ENCODE peak calls at places on chromosomes 6 and 20, in five cellular contexts. One of them, this sample, is unnamed.

GRCh38 chr6:13453771-13454251 is 33.6 kb downstream of the GFOD1 start:
- DNase-seq in foreskin fibroblast: peak; percentile 54
- DNase-seq in upper lobe of left lung: no peak
- DNase-seq in psoas muscle: no peak
- DNase-seq in AG10803: no peak
- DNase-seq in this sample: no peak

GRCh38 chr6:130075879-130076278 is 57.5 kb downstream of the L3MBTL3 start:
- DNase-seq in AG10803: no peak
- DNase-seq in foreskin fibroblast: peak; percentile 18
- DNase-seq in upper lobe of left lung: no peak
- DNase-seq in psoas muscle: no peak
- DNase-seq in this sample: no peak

GRCh38 chr6:111105578-111105977 is 18.3 kb downstream of the SLC16A10 start:
- DNase-seq in foreskin fibroblast: peak; percentile 66
- DNase-seq in upper lobe of left lung: peak; percentile 87
- DNase-seq in psoas muscle: peak; percentile 93
- DNase-seq in AG10803: no peak
- DNase-seq in this sample: no peak

GRCh38 chr6:89589297-89590074 is 49.1 kb downstream of the LYRM2 start:
- DNase-seq in psoas muscle: no peak
- DNase-seq in AG10803: no peak
- DNase-seq in upper lobe of left lung: no peak
- DNase-seq in foreskin fibroblast: no peak
- DNase-seq in this sample: no peak

GRCh38 chr6:89467437-89467836 is 34.5 kb downstream of the ANKRD6 start:
- DNase-seq in foreskin fibroblast: no peak
- DNase-seq in AG10803: no peak
- DNase-seq in psoas muscle: no peak
- DNase-seq in upper lobe of left lung: no peak
- DNase-seq in this sample: no peak

GRCh38 chr6:35295036-35295435 is 2.6 kb upstream of the DEF6 start:
- DNase-seq in foreskin fibroblast: no peak
- DNase-seq in psoas muscle: no peak
- DNase-seq in AG10803: no peak
- DNase-seq in upper lobe of left lung: no peak
- DNase-seq in this sample: no peak

GRCh38 chr6:33732819-33733218 is 13.9 kb downstream of the IP6K3 start:
- DNase-seq in AG10803: peak; percentile 24
- DNase-seq in foreskin fibroblast: peak; percentile 65
- DNase-seq in psoas muscle: peak; percentile 46
- DNase-seq in upper lobe of left lung: no peak
- DNase-seq in this sample: no peak

GRCh38 chr20:9409352-9409751 is 105.0 kb upstream of the LAMP5 start:
- DNase-seq in psoas muscle: no peak
- DNase-seq in upper lobe of left lung: no peak
- DNase-seq in foreskin fibroblast: peak; percentile 68
- DNase-seq in AG10803: peak; percentile 67
- DNase-seq in this sample: no peak

GRCh38 chr6:73548458-73549446 is 27.9 kb upstream of the EEF1A1 start:
- DNase-seq in upper lobe of left lung: no peak
- DNase-seq in foreskin fibroblast: peak; percentile 27
- DNase-seq in AG10803: no peak
- DNase-seq in psoas muscle: no peak
- DNase-seq in this sample: no peak

GRCh38 chr20:7836076-7836475 is 104.2 kb downstream of the HAO1 start:
- DNase-seq in psoas muscle: no peak
- DNase-seq in AG10803: no peak
- DNase-seq in foreskin fibroblast: peak; percentile 63
- DNase-seq in upper lobe of left lung: no peak
- DNase-seq in this sample: no peak

GRCh38 chr20:11740975-11741374 is 176.7 kb upstream of the BTBD3 start:
- DNase-seq in psoas muscle: no peak
- DNase-seq in foreskin fibroblast: no peak
- DNase-seq in upper lobe of left lung: no peak
- DNase-seq in AG10803: no peak
- DNase-seq in this sample: no peak

DNA sequence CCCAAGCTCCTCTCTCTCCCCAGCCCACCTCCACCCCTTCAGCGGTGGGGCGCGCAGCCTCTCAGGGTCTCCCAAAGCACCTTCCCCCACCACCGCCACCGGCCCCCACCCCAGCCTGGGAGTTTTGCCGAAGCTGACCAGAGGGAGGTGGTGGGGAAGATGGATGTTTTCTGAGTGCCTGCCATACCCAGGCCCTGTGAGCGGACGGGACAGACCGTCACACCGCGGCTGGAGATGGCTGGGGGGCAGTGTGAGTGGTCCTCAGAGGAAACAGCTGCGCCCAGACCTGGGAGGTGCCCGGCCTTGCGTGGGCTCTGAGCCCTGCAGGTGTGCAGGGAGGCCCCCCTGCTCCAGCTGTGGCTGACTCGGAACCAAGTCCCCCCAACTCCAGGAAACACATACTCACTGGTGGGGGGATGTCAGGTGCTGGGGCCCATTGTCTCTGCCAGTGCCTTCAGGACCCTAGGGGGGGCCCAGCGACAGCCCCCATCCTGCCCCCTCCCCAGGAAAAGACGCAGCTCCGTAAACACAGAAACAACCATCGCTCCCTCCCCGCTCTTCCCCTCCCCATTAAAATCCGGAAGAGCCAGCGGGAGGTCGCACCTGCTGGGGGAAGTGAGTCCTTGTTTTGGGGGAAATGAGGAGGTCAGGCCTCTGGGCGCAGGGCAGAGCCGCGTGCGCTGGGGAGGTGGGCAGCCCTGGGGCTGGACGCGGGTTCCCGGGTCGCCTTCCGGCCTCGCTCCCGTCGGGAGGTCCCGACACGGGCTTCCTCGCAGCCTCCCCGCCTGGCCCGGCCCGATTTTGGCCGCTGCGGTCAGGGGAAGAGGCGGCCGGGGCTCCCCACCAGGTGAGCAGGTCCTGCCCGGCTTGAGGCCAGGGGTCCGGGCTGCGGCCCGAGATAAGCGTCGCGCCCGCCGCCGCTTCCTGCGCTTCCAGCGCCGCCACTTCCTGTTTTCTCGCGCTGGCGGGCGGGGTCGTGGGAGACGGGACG is 6.1 kb downstream of the C20orf204 start:
- DNase-seq in upper lobe of left lung: peak; percentile 89
- DNase-seq in AG10803: no peak
- DNase-seq in psoas muscle: no peak
- DNase-seq in foreskin fibroblast: peak; percentile 19
- DNase-seq in this sample: no peak
- H3K4me3 ChIP-seq in upper lobe of left lung: peak overlapping the region; percentile 36
- H3K4me3 ChIP-seq in AG10803: peak overlapping the region; percentile 43
- H3K4me3 ChIP-seq in psoas muscle: peak overlapping the region; percentile 58
- H3K4me3 ChIP-seq in foreskin fibroblast: peak overlapping the region; percentile 2
- H3K4me3 ChIP-seq in this sample: peak overlapping the region; percentile 19

GRCh38 chr20:52064936-52065335 is 126.6 kb downstream of the ZFP64 start:
- DNase-seq in psoas muscle: no peak
- DNase-seq in AG10803: no peak
- DNase-seq in foreskin fibroblast: no peak
- DNase-seq in upper lobe of left lung: no peak
- DNase-seq in this sample: no peak

GRCh38 chr20:52062452-52063209 is 128.9 kb downstream of the ZFP64 start:
- DNase-seq in upper lobe of left lung: no peak
- DNase-seq in foreskin fibroblast: no peak
- DNase-seq in psoas muscle: no peak
- DNase-seq in AG10803: no peak
- DNase-seq in this sample: no peak

GRCh38 chr20:52056203-52057062 is 135.1 kb downstream of the ZFP64 start:
- DNase-seq in psoas muscle: no peak
- DNase-seq in upper lobe of left lung: no peak
- DNase-seq in foreskin fibroblast: peak; percentile 91
- DNase-seq in AG10803: peak; percentile 91
- DNase-seq in this sample: peak; percentile 73

GRCh38 chr20:52060794-52061714 is 130.5 kb downstream of the ZFP64 start:
- DNase-seq in foreskin fibroblast: peak; percentile 51
- DNase-seq in AG10803: peak; percentile 43
- DNase-seq in upper lobe of left lung: no peak
- DNase-seq in psoas muscle: no peak
- DNase-seq in this sample: no peak
- TF ChIP-seq CTCF in foreskin fibroblast: peak; percentile 20
- TF ChIP-seq CTCF in AG10803: peak; percentile 48
- TF ChIP-seq CTCF in upper lobe of left lung: no peak
- TF ChIP-seq CTCF in psoas muscle: peak; percentile 29
- TF ChIP-seq CTCF in this sample: peak; percentile 36

GRCh38 chr20:38804682-38805501 is 605 bp upstream of the PPP1R16B start:
- DNase-seq in foreskin fibroblast: no peak
- DNase-seq in psoas muscle: peak; percentile 58
- DNase-seq in upper lobe of left lung: peak; percentile 77
- DNase-seq in AG10803: no peak
- DNase-seq in this sample: no peak

GRCh38 chr20:38805502-38805957 is at the start of gene PPP1R16B:
- DNase-seq in upper lobe of left lung: peak; percentile 93
- DNase-seq in foreskin fibroblast: peak; percentile 39
- DNase-seq in AG10803: no peak
- DNase-seq in psoas muscle: peak; percentile 59
- DNase-seq in this sample: no peak

GRCh38 chr20:38805958-38806854 is 709 bp downstream of the PPP1R16B start:
- DNase-seq in upper lobe of left lung: peak; percentile 87
- DNase-seq in AG10803: no peak
- DNase-seq in psoas muscle: peak; percentile 53
- DNase-seq in foreskin fibroblast: peak; percentile 24
- DNase-seq in this sample: no peak

GRCh38 chr20:38804243-38804642 is 1.3 kb upstream of the PPP1R16B start:
- DNase-seq in upper lobe of left lung: no peak
- DNase-seq in psoas muscle: no peak
- DNase-seq in foreskin fibroblast: no peak
- DNase-seq in AG10803: no peak
- DNase-seq in this sample: no peak

GRCh38 chr20:38806855-38807655 is 1.6 kb downstream of the PPP1R16B start:
- DNase-seq in upper lobe of left lung: peak; percentile 13
- DNase-seq in psoas muscle: no peak
- DNase-seq in foreskin fibroblast: no peak
- DNase-seq in AG10803: no peak
- DNase-seq in this sample: no peak
- H3K4me3 ChIP-seq in upper lobe of left lung: peak overlapping the region; percentile 59
- H3K4me3 ChIP-seq in psoas muscle: peak overlapping the region; percentile 69
- H3K4me3 ChIP-seq in foreskin fibroblast: no peak overlapping the region
- H3K4me3 ChIP-seq in AG10803: no peak overlapping the region
- H3K4me3 ChIP-seq in this sample: peak overlapping the region; percentile 32

GRCh38 chr6:167079853-167080297 is 43.0 kb upstream of the CCR6 start:
- DNase-seq in psoas muscle: no peak
- DNase-seq in foreskin fibroblast: no peak
- DNase-seq in upper lobe of left lung: no peak
- DNase-seq in AG10803: no peak
- DNase-seq in this sample: no peak
- TF ChIP-seq CTCF in psoas muscle: no peak
- TF ChIP-seq CTCF in foreskin fibroblast: no peak
- TF ChIP-seq CTCF in upper lobe of left lung: no peak
- TF ChIP-seq CTCF in AG10803: no peak
- TF ChIP-seq CTCF in this sample: no peak

GRCh38 chr20:44614525-44614924 is 32.1 kb downstream of the PKIG start:
- DNase-seq in foreskin fibroblast: no peak
- DNase-seq in AG10803: no peak
- DNase-seq in upper lobe of left lung: no peak
- DNase-seq in psoas muscle: peak; percentile 64
- DNase-seq in this sample: no peak

GRCh38 chr20:44615169-44615791 is 32.9 kb downstream of the PKIG start:
- DNase-seq in psoas muscle: no peak
- DNase-seq in AG10803: no peak
- DNase-seq in upper lobe of left lung: no peak
- DNase-seq in foreskin fibroblast: no peak
- DNase-seq in this sample: no peak

GRCh38 chr20:44618318-44618731 is 33.2 kb downstream of the ADA start:
- DNase-seq in AG10803: no peak
- DNase-seq in upper lobe of left lung: no peak
- DNase-seq in psoas muscle: peak; percentile 73
- DNase-seq in foreskin fibroblast: no peak
- DNase-seq in this sample: no peak

GRCh38 chr20:44616604-44616964 is 34.2 kb downstream of the PKIG start:
- DNase-seq in psoas muscle: peak; percentile 80
- DNase-seq in upper lobe of left lung: peak; percentile 85
- DNase-seq in AG10803: no peak
- DNase-seq in foreskin fibroblast: no peak
- DNase-seq in this sample: no peak

DNA sequence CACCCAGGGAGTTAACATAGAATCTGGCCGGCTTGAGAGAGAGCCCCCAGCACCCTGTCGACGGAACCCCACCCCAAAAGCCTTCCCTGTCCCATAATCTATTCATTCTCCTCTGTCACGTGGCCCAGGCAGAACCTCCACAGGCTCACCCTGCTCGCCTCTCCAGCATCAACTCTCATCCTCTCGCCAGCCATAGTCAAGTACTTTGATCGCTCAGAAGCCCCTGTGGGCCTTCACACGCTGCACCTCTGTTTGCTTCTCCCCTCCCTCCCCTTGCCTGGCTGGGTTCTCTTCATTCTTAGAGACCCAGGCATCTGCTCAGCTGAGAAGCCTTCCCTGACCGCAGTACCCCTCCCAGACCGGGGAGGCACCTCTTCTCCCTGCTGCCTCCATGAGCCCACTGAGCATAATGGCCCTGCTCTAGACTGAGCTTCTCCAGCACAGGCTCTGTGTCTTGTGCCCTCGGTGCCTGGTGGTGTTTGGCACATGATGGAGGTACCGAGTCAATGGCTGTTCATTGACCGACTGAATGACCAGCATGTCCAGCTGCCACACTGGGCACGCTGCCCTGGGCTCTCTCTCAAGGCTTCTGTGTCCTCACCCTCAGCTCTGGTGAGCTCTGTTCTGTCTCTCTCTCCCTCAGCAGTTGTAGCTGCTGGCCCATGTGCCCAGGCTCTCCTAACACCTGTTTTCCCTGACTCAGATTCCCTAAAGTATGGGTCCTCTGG is 33.7 kb downstream of the PKIG start:
- DNase-seq in foreskin fibroblast: no peak
- DNase-seq in psoas muscle: peak; percentile 83
- DNase-seq in upper lobe of left lung: no peak
- DNase-seq in AG10803: no peak
- DNase-seq in this sample: no peak
- H3K4me3 ChIP-seq in foreskin fibroblast: no peak overlapping the region
- H3K4me3 ChIP-seq in psoas muscle: no peak overlapping the region
- H3K4me3 ChIP-seq in upper lobe of left lung: no peak overlapping the region
- H3K4me3 ChIP-seq in AG10803: no peak overlapping the region
- H3K4me3 ChIP-seq in this sample: no peak overlapping the region

GRCh38 chr6:107616776-107617175 is 126.9 kb downstream of the SOBP start:
- DNase-seq in psoas muscle: no peak
- DNase-seq in upper lobe of left lung: peak; percentile 20
- DNase-seq in AG10803: no peak
- DNase-seq in foreskin fibroblast: no peak
- DNase-seq in this sample: no peak
- TF ChIP-seq CTCF in psoas muscle: no peak
- TF ChIP-seq CTCF in upper lobe of left lung: no peak
- TF ChIP-seq CTCF in AG10803: no peak
- TF ChIP-seq CTCF in foreskin fibroblast: no peak
- TF ChIP-seq CTCF in this sample: no peak

GRCh38 chr6:112296122-112296521 is 41.8 kb upstream of the LAMA4 start:
- DNase-seq in AG10803: peak; percentile 71
- DNase-seq in foreskin fibroblast: peak; percentile 82
- DNase-seq in psoas muscle: no peak
- DNase-seq in upper lobe of left lung: no peak
- DNase-seq in this sample: no peak

GRCh38 chr6:112300888-112301287 is 46.2 kb upstream of the RFPL4B start:
- DNase-seq in AG10803: peak; percentile 41
- DNase-seq in psoas muscle: no peak
- DNase-seq in foreskin fibroblast: no peak
- DNase-seq in upper lobe of left lung: no peak
- DNase-seq in this sample: no peak

GRCh38 chr6:112296694-112297093 is 42.3 kb upstream of the LAMA4 start:
- DNase-seq in AG10803: no peak
- DNase-seq in foreskin fibroblast: no peak
- DNase-seq in upper lobe of left lung: no peak
- DNase-seq in psoas muscle: no peak
- DNase-seq in this sample: no peak

GRCh38 chr6:112298021-112298745 is 43.8 kb upstream of the LAMA4 start:
- DNase-seq in AG10803: peak; percentile 90
- DNase-seq in psoas muscle: no peak
- DNase-seq in foreskin fibroblast: peak; percentile 95
- DNase-seq in upper lobe of left lung: no peak
- DNase-seq in this sample: peak; percentile 86

GRCh38 chr6:112298816-112299281 is 44.5 kb upstream of the LAMA4 start:
- DNase-seq in upper lobe of left lung: no peak
- DNase-seq in foreskin fibroblast: peak; percentile 85
- DNase-seq in AG10803: peak; percentile 89
- DNase-seq in psoas muscle: no peak
- DNase-seq in this sample: peak; percentile 80
- H3K4me3 ChIP-seq in upper lobe of left lung: no peak overlapping the region
- H3K4me3 ChIP-seq in foreskin fibroblast: no peak overlapping the region
- H3K4me3 ChIP-seq in AG10803: peak overlapping the region; percentile 19
- H3K4me3 ChIP-seq in psoas muscle: no peak overlapping the region
- H3K4me3 ChIP-seq in this sample: no peak overlapping the region

This sample was measured in astrocyte of the cerebellum.